ENCODE peak calls at places on chromosomes 6 and 20, in four cellular contexts. P is MM.1S, C is HCT116, S is OCI-LY7. U is an unnamed sample.

GRCh38 chr6:110415297-110415916 is at the start of gene DDO:
- DNase-seq in P (peak; percentile 40), C (no peak), S (no peak), U (no peak)

GRCh38 chr6:84768442-84769174 is 4.2 kb upstream of the TBX18 start:
- DNase-seq in C (no peak), P (no peak), S (no peak), U (no peak)

GRCh38 chr20:53594068-53595017 is 704 bp upstream of the ZNF217 start:
- DNase-seq in P (peak; percentile 93), S (peak; percentile 96), C (peak; percentile 73), U (peak; percentile 98)

GRCh38 chr6:161482517-161482903 is 208.6 kb upstream of the AGPAT4 start:
- DNase-seq in P (no peak), S (no peak), C (no peak), U (no peak)

GRCh38 chr6:3290501-3291211 is 31.9 kb downstream of the PSMG4 start:
- DNase-seq in C (no peak), S (no peak), P (no peak), U (no peak)

GRCh38 chr20:37564388-37565133 is 36.9 kb upstream of the BLCAP start:
- DNase-seq in P (peak; percentile 24), S (peak; percentile 47), C (no peak), U (peak; percentile 76)

GRCh38 chr20:19966840-19967239 is 50.3 kb upstream of the NAA20 start:
- DNase-seq in P (no peak), C (no peak), S (no peak), U (no peak)

GRCh38 chr6:45548657-45549515 is 171.2 kb upstream of the SUPT3H start:
- DNase-seq in P (peak; percentile 32), S (no peak), C (no peak), U (no peak)

GRCh38 chr6:81969814-81970213 is 217.3 kb upstream of the TENT5A start:
- DNase-seq in S (no peak), C (no peak), P (no peak), U (no peak)

GRCh38 chr20:1995531-1996310 is 1.9 kb upstream of the PDYN start:
- DNase-seq in C (no peak), P (no peak), S (no peak), U (no peak)

GRCh38 chr20:49285233-49285668 is 7.4 kb upstream of the ZNFX1 start:
- DNase-seq in C (no peak), S (peak; percentile 10), P (no peak), U (no peak)
- H3K9me3 ChIP-seq in C (no peaks in the 10 kb centered on the region), S (no peaks in the 10 kb centered on the region), P (no peaks in the 10 kb centered on the region), U (no peaks in the 10 kb centered on the region)

GRCh38 chr6:5091210-5091609 is 6.1 kb downstream of the PPP1R3G start:
- DNase-seq in P (no peak), C (no peak), S (no peak), U (no peak)
- TF ChIP-seq EZH2phosphoT487 in P (no peak), C (no peak), S (no peak), U (no peak)

DNA sequence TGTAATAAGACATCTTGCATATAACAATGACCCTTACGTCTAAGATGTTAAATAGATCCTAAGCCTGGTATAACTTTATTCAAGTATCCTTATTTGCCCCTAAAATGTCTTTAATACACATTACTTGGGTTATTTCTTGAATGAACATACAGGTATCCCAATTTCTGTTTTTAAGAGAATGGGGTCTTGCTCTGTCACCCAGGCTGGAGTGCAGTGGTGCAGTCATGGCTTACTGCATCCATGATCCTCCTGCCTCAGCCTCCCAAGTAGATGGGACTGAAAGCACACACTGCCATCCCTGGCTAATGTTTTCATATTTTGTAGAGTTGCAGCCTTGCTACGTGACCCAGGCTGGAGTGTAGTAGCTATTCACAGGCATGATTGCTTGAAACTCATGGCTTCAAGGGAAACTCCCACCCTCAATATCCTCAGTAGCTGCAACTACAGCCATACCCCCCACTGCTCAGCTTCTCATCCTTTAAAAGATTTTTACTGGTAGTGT is 10.4 kb upstream of the ZNFX1 start:
- DNase-seq in S (no peak), P (no peak), C (no peak), U (no peak)
- H3K9me3 ChIP-seq in S (no peaks in the 10 kb centered on the region), P (no peaks in the 10 kb centered on the region), C (no peaks in the 10 kb centered on the region), U (no peaks in the 10 kb centered on the region)

DNA sequence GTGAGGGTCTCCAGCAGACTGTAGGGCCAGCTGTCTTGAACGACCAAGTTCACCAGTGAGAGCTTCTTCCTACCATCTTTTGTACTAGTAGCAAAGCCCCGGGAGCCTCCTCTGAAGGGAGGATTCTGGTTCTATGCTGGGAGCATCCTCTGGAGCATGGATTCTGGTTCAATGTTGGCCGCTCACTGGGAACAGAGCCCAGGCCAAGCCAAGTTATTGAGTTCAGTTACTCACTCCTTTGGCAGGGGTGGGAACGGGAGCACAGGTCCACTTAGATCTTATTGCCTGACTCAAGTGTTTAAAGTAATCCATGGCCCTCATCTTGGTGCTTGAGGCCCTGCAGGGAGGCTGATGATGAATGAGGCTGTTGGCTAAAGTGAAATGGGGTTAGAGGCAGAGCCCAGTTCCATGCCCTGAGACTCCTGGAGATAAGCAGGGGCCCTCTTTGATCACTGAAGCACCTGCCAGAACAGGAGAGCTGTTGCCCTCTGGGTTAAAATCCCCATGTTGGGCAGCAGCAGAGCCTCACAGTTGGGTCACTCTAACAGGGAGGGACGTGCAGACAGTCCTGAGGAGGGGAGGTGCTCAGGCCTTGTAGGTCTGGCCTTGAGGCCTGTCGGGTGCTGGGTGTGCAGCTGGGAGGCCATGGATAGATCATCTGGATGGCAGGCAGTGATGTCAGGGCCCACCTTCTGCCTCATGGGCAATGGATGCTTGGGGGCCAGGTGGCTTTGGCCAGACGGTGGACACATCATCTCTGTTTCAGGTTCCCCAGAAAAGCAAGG is 98.3 kb upstream of the SYNDIG1 start:
- DNase-seq in C (no peak), P (no peak), S (no peak), U (no peak)
- TF ChIP-seq EZH2phosphoT487 in C (no peak), P (no peak), S (no peak), U (no peak)

DNA sequence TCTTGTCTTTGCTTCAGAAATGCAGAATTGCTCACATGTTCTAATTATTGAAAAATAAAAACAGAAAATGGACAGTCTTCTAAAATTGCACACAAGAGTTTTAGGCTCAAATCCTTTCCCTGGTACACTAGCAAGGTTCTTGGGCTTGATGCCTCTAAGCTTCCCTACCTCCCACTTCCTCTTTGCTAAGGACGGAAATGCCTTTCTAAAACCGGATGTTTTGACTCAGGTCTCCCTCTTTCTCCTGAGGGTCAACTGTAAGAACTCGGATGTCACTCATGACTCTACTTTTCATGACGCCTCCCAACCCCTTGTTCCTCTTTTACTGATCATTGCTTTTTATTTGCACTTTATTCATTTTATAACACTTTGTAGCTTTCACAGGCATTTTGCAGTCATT is 613.5 kb downstream of the C6orf118 start:
- DNase-seq in P (no peak), C (no peak), S (peak; percentile 11), U (no peak)
- H3K9me3 ChIP-seq in P (no peaks in the 10 kb centered on the region), C (peaks cover 26% of the 10 kb centered on the region), S (no peaks in the 10 kb centered on the region), U (no peaks in the 10 kb centered on the region)